ENCODE peak calls at places on chromosomes 1 and 21, in five cellular contexts. O is uterus, X is caudate nucleus, A is NCI-H526 treated with DMSO at 0.1 percent for 48 hours, P is NAMALWA. Z is an unnamed sample.

GRCh38 chr1:153422450-153423068 is 6.2 kb downstream of the S100A7A start:
- DNase-seq in P (peak; percentile 73), A (no peak), O (peak; percentile 52), X (peak; percentile 6), Z (peak; percentile 50)

GRCh38 chr1:207407655-207408256 is 46.4 kb upstream of the CR2 start:
- DNase-seq in P (no peak), O (no peak), X (no peak), A (no peak), Z (no peak)

GRCh38 chr21:21029159-21029558 is 30.9 kb downstream of the NCAM2 start:
- DNase-seq in O (no peak), A (no peak), P (no peak), X (no peak), Z (no peak)

GRCh38 chr1:77906146-77906545 is 17.7 kb downstream of the NEXN start:
- DNase-seq in A (no peak), X (no peak), P (no peak), O (no peak), Z (no peak)

GRCh38 chr1:59015708-59016107 is 231.9 kb upstream of the JUN start:
- DNase-seq in P (no peak), A (no peak), O (peak; percentile 52), X (no peak), Z (no peak)

GRCh38 chr1:2230781-2231666 is 2.9 kb downstream of the SKI start:
- DNase-seq in X (peak; percentile 36), A (no peak), P (no peak), O (peak; percentile 58), Z (peak; percentile 82)

GRCh38 chr1:37323486-37324377 is 150.6 kb upstream of the ZC3H12A start:
- DNase-seq in A (peak; percentile 55), X (no peak), O (no peak), P (peak; percentile 70), Z (no peak)

GRCh38 chr1:54081306-54082270 is 28.2 kb downstream of the TCEANC2 start:
- DNase-seq in P (peak; percentile 76), O (peak; percentile 22), X (peak; percentile 4), A (peak; percentile 5), Z (peak; percentile 41)

GRCh38 chr1:100438375-100438774 is 86.1 kb downstream of the CDC14A start:
- DNase-seq in X (no peak), A (no peak), P (no peak), O (no peak), Z (no peak)

GRCh38 chr1:246020231-246020954 is 486.7 kb downstream of the SMYD3 start:
- DNase-seq in A (no peak), X (no peak), O (no peak), P (no peak), Z (no peak)

GRCh38 chr1:86434031-86434430 is 10.1 kb downstream of the CLCA2 start:
- DNase-seq in A (no peak), O (no peak), P (no peak), X (no peak), Z (no peak)

GRCh38 chr1:29523531-29523930 is 287.2 kb downstream of the PTPRU start:
- DNase-seq in O (no peak), P (no peak), A (peak; percentile 81), X (no peak), Z (no peak)

GRCh38 chr1:114145504-114146160 is 8.0 kb downstream of the SYT6 start:
- DNase-seq in X (no peak), O (no peak), A (no peak), P (no peak), Z (no peak)

GRCh38 chr1:47405697-47406096 is 10.4 kb upstream of the FOXE3 start:
- DNase-seq in P (no peak), A (no peak), O (no peak), X (no peak), Z (no peak)

GRCh38 chr1:89763649-89763986 is 57.2 kb upstream of the LRRC8D start:
- DNase-seq in O (no peak), X (no peak), P (no peak), A (no peak), Z (no peak)

GRCh38 chr1:77438239-77438913 is 156.6 kb downstream of the AK5 start:
- DNase-seq in X (no peak), A (no peak), O (no peak), P (no peak), Z (no peak)

GRCh38 chr1:56626546-56626945 is 18.6 kb upstream of the PRKAA2 start:
- DNase-seq in O (no peak), X (no peak), P (no peak), A (no peak), Z (no peak)